ENCODE peak calls at places on chromosomes 5 and 9, in six cellular contexts. S is CD8-positive, alpha-beta T cell; U is Jurkat, Clone E6-1; V is right cardiac atrium; E is fibroblast of pulmonary artery; Q is suprapubic skin. P is an unnamed sample.

GRCh38 chr9:81665514-81665838 is 23.9 kb downstream of the TLE1 start:
- DNase-seq in S (no peak), U (no peak), V (no peak), E (no peak), Q (no peak), P (no peak)

GRCh38 chr5:154092356-154092755 is 53.6 kb downstream of the MFAP3 start:
- DNase-seq in S (no peak), U (no peak), V (no peak), E (peak), Q (no peak), P (no peak)

GRCh38 chr9:23643656-23644258 is 182.3 kb downstream of the ELAVL2 start:
- DNase-seq in S (no peak), U (no peak), V (no peak), E (no peak), Q (no peak), P (no peak)

GRCh38 chr9:108356806-108357205 is 499.0 kb downstream of the ACTL7B start:
- DNase-seq in S (no peak), U (no peak), V (no peak), E (no peak), Q (no peak), P (no peak)

GRCh38 chr9:122095010-122095767 is 2.1 kb upstream of the TTLL11 start:
- DNase-seq in S (peak), U (peak), V (peak), E (peak), Q (peak), P (peak)

GRCh38 chr5:92560698-92561361 is 1020.2 kb downstream of the NR2F1-AS1 start:
- DNase-seq in S (no peak), U (no peak), V (no peak), E (peak), Q (no peak), P (peak)

GRCh38 chr5:168165221-168165965 is 126.1 kb upstream of the WWC1 start:
- DNase-seq in S (no peak), U (peak), V (no peak), E (no peak), Q (no peak), P (peak)

GRCh38 chr5:138635268-138635667 is 60.1 kb upstream of the HSPA9 start:
- DNase-seq in S (no peak), U (no peak), V (no peak), E (no peak), Q (no peak), P (no peak)

GRCh38 chr5:56168066-56168478 is 65.1 kb downstream of the ANKRD55 start:
- DNase-seq in S (no peak), U (no peak), V (no peak), E (peak), Q (no peak), P (peak)

GRCh38 chr9:121642758-121643157 is 8.7 kb upstream of the DAB2IP start:
- DNase-seq in S (no peak), U (no peak), V (no peak), E (no peak), Q (no peak), P (no peak)

GRCh38 chr5:442335-443238 is at the start of gene EXOC3:
- DNase-seq in S (peak), U (peak), V (peak), E (peak), Q (peak), P (no peak)

GRCh38 chr9:15249042-15249818 is 57.8 kb downstream of the TTC39B start:
- DNase-seq in S (no peak), U (no peak), V (no peak), E (peak), Q (no peak), P (peak)

GRCh38 chr5:176368726-176369125 is 3.4 kb downstream of the ARL10 start:
- DNase-seq in S (no peak), U (no peak), V (no peak), E (no peak), Q (no peak), P (no peak)

GRCh38 chr5:91224459-91224858 is 158.7 kb downstream of the ARRDC3 start:
- DNase-seq in S (no peak), U (no peak), V (no peak), E (no peak), Q (no peak), P (no peak)

GRCh38 chr9:7799234-7799933 is at the start of gene DMAC1:
- DNase-seq in S (peak), U (peak), V (peak), E (peak), Q (no peak), P (peak)

GRCh38 chr5:146137967-146138403 is 32.6 kb upstream of the PLAC8L1 start:
- DNase-seq in S (no peak), U (no peak), V (no peak), E (peak), Q (no peak), P (peak)

GRCh38 chr9:131727184-131727785 is 12.6 kb downstream of the RAPGEF1 start:
- DNase-seq in S (no peak), U (no peak), V (no peak), E (peak), Q (no peak), P (no peak)
- H3K4me3 ChIP-seq in S (no peak), U (no peak), V (no peak), E (no peak), Q (no peak), P (no peak)

DNA sequence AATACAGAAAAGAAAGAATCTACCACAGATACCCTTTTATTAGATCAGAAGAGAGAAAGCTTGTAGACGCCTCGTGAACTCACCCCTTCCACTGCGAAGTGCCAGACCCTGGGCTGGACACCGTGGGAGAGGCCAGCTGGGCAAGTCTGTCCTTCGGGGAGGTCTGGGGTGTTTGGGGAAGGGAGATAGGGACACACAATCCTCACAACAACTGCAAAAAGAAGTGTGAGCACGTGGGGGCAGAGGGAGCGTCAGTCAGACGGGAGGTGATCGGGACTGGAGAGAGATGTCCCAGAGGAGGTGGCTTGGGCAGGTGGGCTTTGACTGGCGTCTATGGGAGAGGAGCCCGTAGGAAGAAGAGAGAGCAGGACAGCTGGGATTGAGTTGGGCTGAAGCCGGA is 27.3 kb upstream of the GRHPR start:
- DNase-seq in S (no peak), U (no peak), V (no peak), E (no peak), Q (no peak), P (no peak)
- H3K4me3 ChIP-seq in S (no peak), U (no peak), V (no peak), E (no peak), Q (no peak), P (no peak)

DNA sequence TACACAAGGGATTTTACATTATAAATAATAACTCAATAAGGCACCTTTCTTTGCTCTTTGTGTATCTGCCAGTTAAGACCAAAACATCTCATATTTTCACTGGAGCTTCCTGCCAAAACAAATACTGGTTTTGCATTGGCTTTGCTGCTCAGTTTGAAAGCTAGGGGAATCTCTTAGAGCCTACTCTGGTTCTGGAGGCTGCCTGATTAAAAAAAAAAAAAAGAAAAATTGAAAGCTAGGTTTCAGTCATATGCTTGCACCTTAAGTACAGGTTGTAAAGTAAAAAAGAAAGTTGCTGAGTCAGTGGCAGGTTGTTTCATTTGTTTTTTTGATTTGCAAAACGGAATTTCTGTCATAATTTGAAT is 2.3 kb downstream of the DENND4C start:
- DNase-seq in S (no peak), U (no peak), V (no peak), E (peak), Q (no peak), P (peak)
- H3K4me3 ChIP-seq in S (no peak), U (no peak), V (peak), E (peak), Q (peak), P (peak)

GRCh38 chr5:173229381-173229959 is 5.5 kb downstream of the NKX2-5 start:
- DNase-seq in S (no peak), U (no peak), V (no peak), E (no peak), Q (no peak), P (no peak)

GRCh38 chr5:173230741-173231380 is 4.1 kb downstream of the NKX2-5 start:
- DNase-seq in S (no peak), U (no peak), V (no peak), E (no peak), Q (no peak), P (no peak)

GRCh38 chr5:173228107-173228506 is 6.9 kb downstream of the NKX2-5 start:
- DNase-seq in S (no peak), U (no peak), V (no peak), E (no peak), Q (no peak), P (no peak)

GRCh38 chr5:173229966-173230740 is 4.9 kb downstream of the NKX2-5 start:
- DNase-seq in S (no peak), U (no peak), V (no peak), E (no peak), Q (no peak), P (no peak)

DNA sequence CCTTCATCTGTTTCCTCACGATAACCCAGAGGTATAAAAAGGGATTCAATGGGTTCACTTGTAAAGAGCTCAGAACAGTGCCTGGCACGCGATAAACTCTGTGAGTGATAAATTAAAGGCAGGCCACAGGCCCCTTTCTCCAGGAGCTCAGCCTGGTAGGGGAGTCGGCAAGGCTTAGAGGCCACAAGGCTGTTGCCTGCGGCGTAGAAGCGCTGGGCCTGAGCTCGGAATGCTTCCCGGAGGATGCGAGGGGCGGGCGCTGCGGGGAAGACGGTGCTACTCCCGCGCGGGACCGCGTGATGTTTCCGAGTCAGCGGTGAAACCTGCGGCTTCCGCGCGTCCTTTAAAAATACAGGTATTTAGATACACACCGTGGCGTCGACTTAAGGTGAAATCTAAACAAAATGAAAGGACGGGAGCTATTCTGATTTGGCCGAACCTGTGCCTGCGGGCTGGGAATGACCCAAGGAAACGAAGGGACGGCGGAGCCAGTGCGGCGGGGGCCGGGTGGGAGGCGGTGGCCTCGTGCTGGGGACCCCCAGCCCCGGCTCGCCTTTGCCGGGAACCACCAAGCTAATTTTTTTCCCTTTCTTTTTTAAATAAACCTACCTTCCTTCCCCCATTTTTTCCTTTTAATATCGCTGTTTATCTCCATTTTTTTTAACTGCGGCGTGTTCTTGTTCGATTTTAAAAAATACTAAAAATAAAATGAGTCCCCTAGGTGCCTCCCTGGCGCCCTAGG is 6.2 kb downstream of the NKX2-5 start:
- DNase-seq in S (no peak), U (no peak), V (no peak), E (no peak), Q (no peak), P (no peak)
- H3K4me3 ChIP-seq in S (no peak), U (no peak), V (peak), E (no peak), Q (peak), P (no peak)

GRCh38 chr9:136796238-136796774 is at the start of gene CCDC183:
- DNase-seq in S (no peak), U (no peak), V (no peak), E (no peak), Q (no peak), P (no peak)
- H3K4me3 ChIP-seq in S (no peak), U (no peak), V (no peak), E (no peak), Q (no peak), P (no peak)

GRCh38 chr9:87342743-87343142 is 154.9 kb upstream of the DAPK1 start:
- DNase-seq in S (no peak), U (no peak), V (peak), E (peak), Q (no peak), P (no peak)

GRCh38 chr9:87338075-87338989 is 159.3 kb upstream of the DAPK1 start:
- DNase-seq in S (no peak), U (no peak), V (no peak), E (no peak), Q (no peak), P (no peak)

GRCh38 chr9:87340391-87340790 is 157.3 kb upstream of the DAPK1 start:
- DNase-seq in S (no peak), U (no peak), V (no peak), E (no peak), Q (no peak), P (no peak)

GRCh38 chr9:87346061-87346665 is 151.5 kb upstream of the DAPK1 start:
- DNase-seq in S (no peak), U (no peak), V (no peak), E (no peak), Q (no peak), P (no peak)

DNA sequence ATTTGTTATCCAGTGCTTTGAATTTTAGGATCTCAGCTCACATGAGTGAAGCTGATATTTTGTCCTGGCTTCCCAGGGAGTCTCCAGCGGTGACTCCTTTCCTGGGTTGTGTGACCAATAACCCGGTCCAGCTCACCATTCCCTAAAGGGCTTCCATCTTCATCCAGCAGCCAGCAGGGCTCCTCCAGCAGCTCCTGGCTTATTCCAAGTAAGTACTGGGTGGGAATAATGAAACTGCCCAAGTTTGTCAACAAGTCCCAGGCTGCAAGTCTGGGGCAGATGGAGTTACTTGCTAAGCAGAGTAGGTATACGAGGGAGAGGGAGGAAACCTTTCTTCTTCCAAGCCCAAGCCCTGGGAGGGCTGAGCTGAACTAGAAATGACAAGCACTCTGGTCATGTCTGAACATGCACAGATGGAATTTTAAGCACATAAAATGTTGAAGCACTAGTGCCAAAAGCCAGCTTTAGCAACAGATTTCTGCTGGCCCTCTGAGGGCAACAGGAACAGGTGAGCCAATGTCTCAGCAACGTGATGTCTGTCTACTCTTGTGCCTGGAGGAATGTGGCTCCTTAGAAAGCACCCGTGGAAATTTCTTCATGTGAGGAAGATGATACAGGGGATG is 153.7 kb upstream of the DAPK1 start:
- DNase-seq in S (no peak), U (no peak), V (no peak), E (no peak), Q (no peak), P (no peak)
- H3K4me3 ChIP-seq in S (no peak), U (no peak), V (no peak), E (no peak), Q (no peak), P (no peak)

DNA sequence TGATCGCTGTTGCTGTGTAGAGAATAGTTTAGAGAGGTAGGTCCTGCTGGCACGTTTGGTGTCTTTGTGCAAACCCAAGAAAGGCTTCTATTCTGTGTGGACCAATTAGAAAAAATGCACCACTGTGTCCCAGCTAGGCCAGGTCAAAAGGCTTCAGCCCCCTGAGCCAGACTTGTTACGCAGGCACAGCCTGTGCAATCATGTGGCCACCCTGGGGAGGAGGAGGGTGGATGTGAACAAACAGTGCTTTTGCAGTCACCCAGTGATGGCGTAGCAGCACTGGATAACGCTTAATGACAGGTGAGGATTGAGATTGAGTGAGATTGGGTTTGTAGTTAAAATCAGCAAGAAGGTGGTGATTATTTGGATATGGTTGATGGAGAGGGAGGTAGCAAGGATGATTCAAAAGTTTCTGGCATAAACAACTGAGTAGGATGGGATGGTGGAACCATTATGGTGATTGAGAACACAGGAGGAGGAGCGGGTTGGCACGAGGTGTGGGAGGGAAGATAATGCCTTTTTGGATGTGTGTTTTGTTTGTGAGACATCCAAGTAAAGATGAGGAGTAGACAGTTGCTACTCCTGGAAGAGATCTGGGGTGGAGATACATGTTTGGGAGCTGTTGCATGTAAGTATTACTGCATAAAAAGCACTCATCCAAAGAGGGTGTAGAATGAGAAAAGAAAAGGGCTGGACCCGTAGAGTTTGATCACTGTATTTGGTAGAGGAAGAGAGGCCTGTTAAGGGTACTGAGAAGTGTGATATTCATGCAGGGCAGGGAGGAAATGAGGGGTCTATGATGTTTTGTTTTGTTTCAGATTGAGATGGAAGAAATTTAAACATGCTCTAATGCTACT is 6.7 kb downstream of the GCNT1 start:
- DNase-seq in S (no peak), U (no peak), V (no peak), E (no peak), Q (no peak), P (no peak)
- H3K4me3 ChIP-seq in S (no peak), U (no peak), V (no peak), E (no peak), Q (no peak), P (no peak)

DNA sequence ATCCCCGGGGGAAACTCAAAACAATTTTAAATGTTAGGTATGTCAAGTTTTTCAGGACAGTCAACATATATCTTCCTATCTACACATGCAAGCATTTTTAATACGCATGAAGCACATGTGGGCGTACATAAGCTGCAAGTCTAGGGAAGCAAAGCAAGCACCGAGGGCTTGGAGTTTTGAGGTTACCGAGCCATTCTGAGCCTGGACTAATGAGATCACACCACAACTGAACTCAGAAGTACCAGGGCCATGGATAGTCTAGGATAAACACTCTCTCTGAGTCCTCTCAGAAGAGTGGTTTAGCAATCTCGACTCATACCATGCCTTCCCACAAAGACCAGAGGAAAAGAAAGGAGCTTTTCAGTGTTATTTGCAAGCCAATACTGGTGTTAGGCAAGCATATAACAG is 154.2 kb downstream of the AUH start:
- DNase-seq in S (no peak), U (no peak), V (no peak), E (peak), Q (no peak), P (no peak)
- H3K4me3 ChIP-seq in S (no peak), U (no peak), V (no peak), E (no peak), Q (no peak), P (no peak)

DNA sequence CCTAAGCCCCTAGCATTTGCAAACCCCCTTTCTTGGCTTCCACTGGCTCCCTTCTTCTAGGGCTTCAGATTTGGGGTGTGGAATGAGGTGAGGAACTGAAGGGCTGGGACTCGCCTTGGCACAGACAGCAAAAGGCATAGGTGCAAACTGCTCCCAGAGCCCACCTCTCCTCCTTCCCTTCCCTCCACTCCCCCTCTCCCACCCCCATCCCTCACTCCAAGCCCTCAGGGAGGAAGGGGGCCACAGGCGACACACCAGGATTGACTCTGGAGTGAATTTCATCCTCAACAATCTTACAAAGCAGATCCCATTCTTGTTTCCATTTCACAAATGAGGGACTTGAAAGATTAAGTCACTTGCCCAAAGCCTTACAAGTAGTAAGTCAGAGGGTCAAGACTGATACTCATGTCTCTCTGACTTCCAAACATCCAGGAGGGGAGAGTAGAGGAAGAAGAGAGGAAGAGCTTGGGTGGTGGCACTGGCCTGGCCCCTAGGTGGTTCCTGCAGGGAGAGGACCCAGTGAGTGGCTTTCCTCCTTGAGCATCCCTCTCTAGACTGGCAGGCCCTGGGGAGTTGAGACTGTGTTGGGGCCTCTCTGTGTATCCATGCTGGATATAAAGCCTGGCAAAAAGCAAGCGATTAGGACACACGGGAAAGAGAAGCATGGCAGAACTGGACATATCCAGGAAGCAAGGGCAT is 193.1 kb downstream of the GABBR2 start:
- DNase-seq in S (no peak), U (no peak), V (no peak), E (no peak), Q (no peak), P (no peak)
- H3K4me3 ChIP-seq in S (no peak), U (no peak), V (no peak), E (no peak), Q (no peak), P (no peak)